ENCODE peak calls at places on chromosomes 2 and 18, in seven cellular contexts. One of them, this sample, is unnamed.

GRCh38 chr2:175158894-175159293 is 9.1 kb downstream of the ATF2 start:
- DNase-seq in mucosa of gallbladder: no peak
- DNase-seq in neural crest cell: no peak
- DNase-seq in iris pigment epithelial cell: no peak
- DNase-seq in fibroblast of the conjunctiva: no peak
- DNase-seq in activated CD8-positive, alpha-beta memory T cell treated with anti-CD3 and anti-CD28 coated beads for 1 hour: no peak
- DNase-seq in CD4-positive, CD25-positive, alpha-beta regulatory T cell: no peak
- DNase-seq in this sample: no peak

GRCh38 chr2:241041557-241042158 is 43.2 kb downstream of the SNED1 start:
- DNase-seq in iris pigment epithelial cell: no peak
- DNase-seq in CD4-positive, CD25-positive, alpha-beta regulatory T cell: peak
- DNase-seq in activated CD8-positive, alpha-beta memory T cell treated with anti-CD3 and anti-CD28 coated beads for 1 hour: no peak
- DNase-seq in mucosa of gallbladder: no peak
- DNase-seq in neural crest cell: no peak
- DNase-seq in fibroblast of the conjunctiva: no peak
- DNase-seq in this sample: peak

GRCh38 chr2:209473930-209474419 is 50.1 kb downstream of the MAP2 start:
- DNase-seq in neural crest cell: no peak
- DNase-seq in activated CD8-positive, alpha-beta memory T cell treated with anti-CD3 and anti-CD28 coated beads for 1 hour: no peak
- DNase-seq in mucosa of gallbladder: no peak
- DNase-seq in fibroblast of the conjunctiva: peak
- DNase-seq in iris pigment epithelial cell: peak
- DNase-seq in CD4-positive, CD25-positive, alpha-beta regulatory T cell: no peak
- DNase-seq in this sample: no peak

GRCh38 chr2:28976584-28976983 is 4.5 kb upstream of the TOGARAM2 start:
- DNase-seq in activated CD8-positive, alpha-beta memory T cell treated with anti-CD3 and anti-CD28 coated beads for 1 hour: no peak
- DNase-seq in neural crest cell: no peak
- DNase-seq in fibroblast of the conjunctiva: no peak
- DNase-seq in mucosa of gallbladder: no peak
- DNase-seq in iris pigment epithelial cell: peak
- DNase-seq in CD4-positive, CD25-positive, alpha-beta regulatory T cell: no peak
- DNase-seq in this sample: no peak

GRCh38 chr2:152564754-152565551 is 152.3 kb downstream of the PRPF40A start:
- DNase-seq in fibroblast of the conjunctiva: no peak
- DNase-seq in CD4-positive, CD25-positive, alpha-beta regulatory T cell: no peak
- DNase-seq in neural crest cell: no peak
- DNase-seq in activated CD8-positive, alpha-beta memory T cell treated with anti-CD3 and anti-CD28 coated beads for 1 hour: no peak
- DNase-seq in mucosa of gallbladder: no peak
- DNase-seq in iris pigment epithelial cell: no peak
- DNase-seq in this sample: peak

GRCh38 chr18:8469793-8470192 is 139.4 kb upstream of the RAB12 start:
- DNase-seq in CD4-positive, CD25-positive, alpha-beta regulatory T cell: no peak
- DNase-seq in mucosa of gallbladder: no peak
- DNase-seq in fibroblast of the conjunctiva: no peak
- DNase-seq in activated CD8-positive, alpha-beta memory T cell treated with anti-CD3 and anti-CD28 coated beads for 1 hour: no peak
- DNase-seq in neural crest cell: no peak
- DNase-seq in iris pigment epithelial cell: peak
- DNase-seq in this sample: no peak

GRCh38 chr2:45879406-45879805 is 227.9 kb downstream of the PRKCE start:
- DNase-seq in mucosa of gallbladder: no peak
- DNase-seq in activated CD8-positive, alpha-beta memory T cell treated with anti-CD3 and anti-CD28 coated beads for 1 hour: no peak
- DNase-seq in iris pigment epithelial cell: no peak
- DNase-seq in fibroblast of the conjunctiva: no peak
- DNase-seq in CD4-positive, CD25-positive, alpha-beta regulatory T cell: no peak
- DNase-seq in neural crest cell: no peak
- DNase-seq in this sample: no peak

GRCh38 chr2:152861349-152861942 is 143.0 kb downstream of the ARL6IP6 start:
- DNase-seq in iris pigment epithelial cell: peak
- DNase-seq in neural crest cell: peak
- DNase-seq in fibroblast of the conjunctiva: no peak
- DNase-seq in mucosa of gallbladder: peak
- DNase-seq in activated CD8-positive, alpha-beta memory T cell treated with anti-CD3 and anti-CD28 coated beads for 1 hour: no peak
- DNase-seq in CD4-positive, CD25-positive, alpha-beta regulatory T cell: peak
- DNase-seq in this sample: peak

GRCh38 chr2:9558948-9559381 is 3.3 kb upstream of the ADAM17 start:
- DNase-seq in fibroblast of the conjunctiva: peak
- DNase-seq in iris pigment epithelial cell: peak
- DNase-seq in mucosa of gallbladder: no peak
- DNase-seq in activated CD8-positive, alpha-beta memory T cell treated with anti-CD3 and anti-CD28 coated beads for 1 hour: no peak
- DNase-seq in CD4-positive, CD25-positive, alpha-beta regulatory T cell: no peak
- DNase-seq in neural crest cell: no peak
- DNase-seq in this sample: no peak

GRCh38 chr18:80140455-80140985 is 31.5 kb downstream of the ADNP2 start:
- DNase-seq in neural crest cell: no peak
- DNase-seq in mucosa of gallbladder: no peak
- DNase-seq in fibroblast of the conjunctiva: no peak
- DNase-seq in iris pigment epithelial cell: no peak
- DNase-seq in activated CD8-positive, alpha-beta memory T cell treated with anti-CD3 and anti-CD28 coated beads for 1 hour: no peak
- DNase-seq in CD4-positive, CD25-positive, alpha-beta regulatory T cell: no peak
- DNase-seq in this sample: no peak

GRCh38 chr2:239444626-239445625 is 44.1 kb upstream of the HDAC4 start:
- DNase-seq in CD4-positive, CD25-positive, alpha-beta regulatory T cell: no peak
- DNase-seq in fibroblast of the conjunctiva: no peak
- DNase-seq in iris pigment epithelial cell: no peak
- DNase-seq in neural crest cell: no peak
- DNase-seq in activated CD8-positive, alpha-beta memory T cell treated with anti-CD3 and anti-CD28 coated beads for 1 hour: no peak
- DNase-seq in mucosa of gallbladder: peak
- DNase-seq in this sample: no peak

GRCh38 chr2:24824966-24825882 is 32.0 kb downstream of the CENPO start:
- DNase-seq in neural crest cell: no peak
- DNase-seq in CD4-positive, CD25-positive, alpha-beta regulatory T cell: peak
- DNase-seq in fibroblast of the conjunctiva: no peak
- DNase-seq in mucosa of gallbladder: no peak
- DNase-seq in activated CD8-positive, alpha-beta memory T cell treated with anti-CD3 and anti-CD28 coated beads for 1 hour: no peak
- DNase-seq in iris pigment epithelial cell: no peak
- DNase-seq in this sample: no peak

This sample was measured in GM13977.